ENCODE peak calls at places on chromosomes 6 and 20, in six cellular contexts. S is foreskin fibroblast; N is fibroblast of the aortic adventitia; O is thyroid gland; A is effector memory CD4-positive, alpha-beta T cell; K is cardiac fibroblast. U is an unnamed sample.

GRCh38 chr20:51456511-51457280 is 85.8 kb downstream of the NFATC2 start:
- DNase-seq in S (peak; percentile 99), N (peak; percentile 98), O (peak; percentile 99), A (no peak), K (peak; percentile 97), U (no peak)

GRCh38 chr6:42819803-42820508 is 38.1 kb downstream of the BICRAL start:
- DNase-seq in S (peak; percentile 54), N (peak; percentile 54), O (peak; percentile 35), A (no peak), K (peak; percentile 16), U (peak; percentile 23)

GRCh38 chr6:142763205-142763604 is 181.8 kb downstream of the HIVEP2 start:
- DNase-seq in S (peak; percentile 73), N (peak; percentile 33), O (no peak), A (no peak), K (peak; percentile 65), U (no peak)

GRCh38 chr6:15344831-15345230 is 99.0 kb downstream of the JARID2 start:
- DNase-seq in S (no peak), N (peak; percentile 35), O (no peak), A (no peak), K (no peak), U (no peak)

GRCh38 chr6:156776470-156776840 is 723 bp upstream of the ARID1B start:
- DNase-seq in S (peak; percentile 58), N (peak; percentile 67), O (no peak), A (no peak), K (peak; percentile 57), U (peak; percentile 42)

GRCh38 chr20:35517125-35517524 is 12.3 kb downstream of the C20orf173 start:
- DNase-seq in S (no peak), N (no peak), O (no peak), A (no peak), K (no peak), U (no peak)

GRCh38 chr20:23114018-23114417 is 27.9 kb upstream of the CD93 start:
- DNase-seq in S (no peak), N (no peak), O (peak; percentile 19), A (no peak), K (no peak), U (no peak)

GRCh38 chr6:53829698-53830221 is 35.0 kb downstream of the LRRC1 start:
- DNase-seq in S (no peak), N (no peak), O (no peak), A (no peak), K (no peak), U (no peak)

GRCh38 chr6:41714556-41715273 is 20.7 kb downstream of the TFEB start:
- DNase-seq in S (no peak), N (no peak), O (peak; percentile 19), A (no peak), K (no peak), U (no peak)

GRCh38 chr6:41713650-41714291 is 21.6 kb downstream of the TFEB start:
- DNase-seq in S (peak; percentile 30), N (no peak), O (peak; percentile 38), A (no peak), K (peak; percentile 55), U (no peak)

GRCh38 chr6:41718828-41719227 is 16.6 kb downstream of the TFEB start:
- DNase-seq in S (no peak), N (no peak), O (no peak), A (no peak), K (no peak), U (no peak)

GRCh38 chr6:41715779-41716515 is 19.5 kb downstream of the TFEB start:
- DNase-seq in S (no peak), N (no peak), O (no peak), A (no peak), K (no peak), U (no peak)

GRCh38 chr6:41716516-41717446 is 18.6 kb downstream of the TFEB start:
- DNase-seq in S (no peak), N (no peak), O (peak; percentile 66), A (no peak), K (no peak), U (no peak)
- H3K4me3 ChIP-seq in S (no peak overlapping the region), N (no peak overlapping the region), O (no peak overlapping the region), A (no peak overlapping the region), K (no peak overlapping the region), U (no peak overlapping the region)

GRCh38 chr6:167795321-167795811 is 31.3 kb upstream of the AFDN start:
- DNase-seq in S (no peak), N (no peak), O (no peak), A (no peak), K (no peak), U (no peak)
- H3K4me3 ChIP-seq in S (no peak overlapping the region), N (no peak overlapping the region), O (no peak overlapping the region), A (no peak overlapping the region), K (no peak overlapping the region), U (no peak overlapping the region)

DNA sequence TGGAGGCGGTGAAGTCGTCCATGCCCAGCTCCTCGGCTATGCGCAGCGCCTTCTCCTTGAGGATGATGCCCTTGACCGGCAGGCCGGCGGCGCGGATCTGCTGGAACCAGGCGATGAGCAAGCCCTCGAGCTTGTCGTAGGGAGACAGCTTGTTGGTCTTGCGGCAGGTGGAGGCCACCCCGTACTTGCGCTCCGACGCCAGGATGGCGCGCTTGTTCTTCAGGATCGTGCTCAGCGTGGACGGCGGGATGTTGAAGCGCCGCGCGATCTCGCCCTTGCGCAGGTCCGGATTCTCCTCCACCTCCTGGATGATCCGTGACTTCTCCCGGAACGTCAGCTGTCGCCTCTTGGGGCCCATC is 435 bp downstream of the CENPB start:
- DNase-seq in S (peak; percentile 80), N (peak; percentile 58), O (peak; percentile 58), A (no peak), K (peak; percentile 67), U (peak; percentile 39)
- H3K4me3 ChIP-seq in S (peak overlapping the region; percentile 63), N (peak overlapping the region; percentile 85), O (peak overlapping the region; percentile 60), A (peak overlapping the region; percentile 45), K (peak overlapping the region; percentile 69), U (peak overlapping the region; percentile 38)

DNA sequence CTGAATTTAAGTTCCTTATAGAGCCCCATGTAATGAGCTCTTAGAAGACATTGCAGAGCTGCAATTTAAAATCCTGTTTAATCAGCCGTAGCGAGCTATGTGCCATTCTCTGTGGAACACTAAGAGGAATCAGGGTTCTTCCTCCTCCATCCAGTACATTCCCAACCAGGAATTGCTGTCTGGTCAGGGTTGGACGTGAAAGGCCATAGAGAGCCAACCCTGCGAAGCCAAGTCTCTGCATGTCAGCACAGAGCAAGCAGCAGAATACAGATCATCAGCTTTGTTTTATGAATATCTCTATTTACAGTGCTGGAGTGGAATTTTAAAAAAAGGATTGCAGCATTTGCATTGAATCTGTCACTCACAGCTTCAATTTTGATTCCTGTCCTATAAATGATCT is 366.0 kb downstream of the LAMA2 start:
- DNase-seq in S (no peak), N (no peak), O (no peak), A (no peak), K (no peak), U (no peak)
- H3K4me3 ChIP-seq in S (no peak overlapping the region), N (no peak overlapping the region), O (no peak overlapping the region), A (no peak overlapping the region), K (no peak overlapping the region), U (no peak overlapping the region)

DNA sequence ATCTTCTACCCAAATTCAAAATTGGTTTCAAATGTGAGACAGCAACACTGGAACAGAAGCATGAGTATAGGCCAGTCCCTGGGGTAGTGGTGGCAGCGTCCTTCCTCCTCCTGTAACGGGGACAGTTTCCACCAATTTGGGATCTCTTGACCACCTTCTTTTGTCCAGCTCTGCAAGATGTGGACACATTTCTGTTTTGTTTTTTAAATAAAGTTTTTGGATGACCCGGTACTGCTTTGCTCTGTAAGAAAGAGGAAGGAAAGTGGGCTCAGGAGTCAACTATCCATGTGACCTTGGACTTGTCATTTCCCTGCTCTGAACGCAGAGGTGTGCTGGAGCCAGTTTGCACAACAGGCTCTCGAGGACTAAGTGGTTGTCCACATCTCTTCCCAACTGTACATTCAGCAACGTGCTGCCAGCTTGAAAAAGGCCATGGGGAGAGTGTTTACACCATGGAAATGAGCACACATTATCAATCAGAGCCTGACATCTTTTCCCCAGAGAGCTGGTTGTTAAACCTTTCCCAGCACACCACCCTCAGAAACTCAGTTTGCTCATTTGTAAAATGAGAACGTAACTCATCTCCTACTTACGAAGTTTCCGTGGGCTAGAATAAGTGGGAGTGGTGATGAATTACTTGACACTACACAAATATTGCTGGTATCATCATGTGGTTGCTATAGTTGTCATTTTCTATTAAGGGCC is 66.5 kb downstream of the ADTRP start:
- DNase-seq in S (no peak), N (no peak), O (no peak), A (no peak), K (no peak), U (no peak)
- H3K4me3 ChIP-seq in S (no peak overlapping the region), N (no peak overlapping the region), O (no peak overlapping the region), A (no peak overlapping the region), K (no peak overlapping the region), U (no peak overlapping the region)

DNA sequence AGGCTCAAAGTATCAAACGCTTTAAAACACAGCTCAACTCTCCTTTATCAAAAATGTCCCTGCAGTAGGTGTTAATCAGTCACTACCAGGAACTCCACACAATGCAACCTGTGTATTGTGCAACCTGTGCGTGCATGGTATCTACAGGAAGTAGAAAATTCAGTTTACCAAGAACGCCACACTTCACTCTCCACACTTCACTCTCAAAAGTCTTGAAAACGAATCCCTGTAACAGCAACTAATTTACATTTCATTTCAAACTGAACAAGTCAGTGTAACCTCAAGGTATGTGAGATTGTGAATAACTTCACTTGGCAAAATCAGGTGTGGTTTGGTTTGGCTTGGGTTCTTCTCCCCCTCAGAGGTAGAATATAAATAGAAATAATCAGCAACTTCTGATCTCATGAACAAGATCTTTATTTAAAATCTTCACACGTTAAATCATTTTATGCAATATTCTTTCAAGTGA is 1.6 kb downstream of the RALGAPA2 start:
- DNase-seq in S (no peak), N (no peak), O (peak; percentile 40), A (no peak), K (no peak), U (peak; percentile 40)
- H3K4me3 ChIP-seq in S (no peak overlapping the region), N (no peak overlapping the region), O (peak overlapping the region; percentile 92), A (peak overlapping the region; percentile 76), K (no peak overlapping the region), U (peak overlapping the region; percentile 42)

GRCh38 chr6:159107451-159108260 is 61.5 kb upstream of the FNDC1 start:
- DNase-seq in S (no peak), N (no peak), O (no peak), A (peak; percentile 63), K (no peak), U (peak; percentile 67)
- H3K4me3 ChIP-seq in S (no peak overlapping the region), N (no peak overlapping the region), O (no peak overlapping the region), A (peak overlapping the region; percentile 26), K (no peak overlapping the region), U (peak overlapping the region; percentile 62)

DNA sequence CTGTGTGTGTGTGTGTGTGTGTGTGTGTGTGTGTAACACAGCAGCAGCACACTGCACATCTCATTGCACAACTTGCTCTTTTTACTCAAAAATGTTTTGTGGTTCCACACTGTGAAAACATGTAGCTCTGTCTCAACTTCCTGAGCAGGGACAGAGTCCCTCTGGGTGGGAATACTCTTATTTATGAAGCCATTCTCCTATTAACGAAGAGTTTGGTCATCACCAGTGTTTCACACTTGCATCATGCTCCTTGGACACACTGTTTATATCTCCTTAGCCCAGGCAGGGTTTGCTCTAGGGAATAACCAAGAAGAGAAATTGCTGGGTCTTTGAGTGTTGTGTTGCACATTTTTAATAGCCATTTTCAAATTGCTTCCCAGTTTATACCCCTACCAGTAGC is 53.5 kb downstream of the ZNF831 start:
- DNase-seq in S (no peak), N (no peak), O (no peak), A (no peak), K (no peak), U (no peak)
- H3K4me3 ChIP-seq in S (no peak overlapping the region), N (no peak overlapping the region), O (no peak overlapping the region), A (no peak overlapping the region), K (no peak overlapping the region), U (no peak overlapping the region)

U was measured in CD4-positive, alpha-beta memory T cell.